ENCODE peak calls at places on chromosomes 7 and 10, in six cellular contexts. One of them, this sample, is unnamed.
A peak's percentile ranks its signal among the peaks of the same experiment; 100 is the strongest.

GRCh38 chr10:79073784-79074432 is 5.1 kb downstream of the ZMIZ1 start:
- DNase-seq in cardiac fibroblast: no peak
- DNase-seq in hippocampal formation: no peak
- DNase-seq in HT1080: no peak
- DNase-seq in HEK293T: no peak
- DNase-seq in non-pigmented ciliary epithelial cell: no peak
- DNase-seq in this sample: no peak

GRCh38 chr10:101995451-101996063 is 60.4 kb downstream of the ARMH3 start:
- DNase-seq in HT1080: peak; percentile 19
- DNase-seq in hippocampal formation: no peak
- DNase-seq in non-pigmented ciliary epithelial cell: no peak
- DNase-seq in cardiac fibroblast: peak; percentile 64
- DNase-seq in HEK293T: no peak
- DNase-seq in this sample: no peak

GRCh38 chr7:41916450-41916927 is 213.6 kb upstream of the INHBA start:
- DNase-seq in cardiac fibroblast: peak; percentile 94
- DNase-seq in hippocampal formation: no peak
- DNase-seq in HEK293T: no peak
- DNase-seq in HT1080: peak; percentile 98
- DNase-seq in non-pigmented ciliary epithelial cell: peak; percentile 99
- DNase-seq in this sample: no peak

GRCh38 chr7:27176343-27176731 is 2.2 kb upstream of the HOXA10 start:
- DNase-seq in non-pigmented ciliary epithelial cell: no peak
- DNase-seq in hippocampal formation: no peak
- DNase-seq in HT1080: no peak
- DNase-seq in HEK293T: no peak
- DNase-seq in cardiac fibroblast: no peak
- DNase-seq in this sample: no peak

GRCh38 chr10:130137077-130137448 is 872 bp downstream of the GLRX3 start:
- DNase-seq in hippocampal formation: no peak
- DNase-seq in cardiac fibroblast: peak; percentile 35
- DNase-seq in HT1080: peak; percentile 16
- DNase-seq in non-pigmented ciliary epithelial cell: peak; percentile 10
- DNase-seq in HEK293T: no peak
- DNase-seq in this sample: no peak

GRCh38 chr7:78472519-78472918 is 673.9 kb downstream of the PHTF2 start:
- DNase-seq in HEK293T: no peak
- DNase-seq in cardiac fibroblast: peak; percentile 5
- DNase-seq in HT1080: no peak
- DNase-seq in non-pigmented ciliary epithelial cell: no peak
- DNase-seq in hippocampal formation: no peak
- DNase-seq in this sample: no peak

GRCh38 chr7:6395898-6396582 is 51.7 kb downstream of the DAGLB start:
- DNase-seq in cardiac fibroblast: no peak
- DNase-seq in non-pigmented ciliary epithelial cell: no peak
- DNase-seq in hippocampal formation: peak; percentile 50
- DNase-seq in HT1080: no peak
- DNase-seq in HEK293T: no peak
- DNase-seq in this sample: no peak

GRCh38 chr10:34539533-34540315 is 275.4 kb downstream of the PARD3 start:
- DNase-seq in non-pigmented ciliary epithelial cell: no peak
- DNase-seq in cardiac fibroblast: peak; percentile 58
- DNase-seq in hippocampal formation: no peak
- DNase-seq in HT1080: no peak
- DNase-seq in HEK293T: no peak
- DNase-seq in this sample: no peak

GRCh38 chr7:26616235-26616634 is 248.2 kb downstream of the SKAP2 start:
- DNase-seq in non-pigmented ciliary epithelial cell: no peak
- DNase-seq in HEK293T: no peak
- DNase-seq in HT1080: peak; percentile 55
- DNase-seq in cardiac fibroblast: no peak
- DNase-seq in hippocampal formation: no peak
- DNase-seq in this sample: no peak

GRCh38 chr10:77915299-77916105 is 11.1 kb downstream of the DLG5 start:
- DNase-seq in non-pigmented ciliary epithelial cell: no peak
- DNase-seq in hippocampal formation: no peak
- DNase-seq in HEK293T: no peak
- DNase-seq in HT1080: no peak
- DNase-seq in cardiac fibroblast: peak; percentile 53
- DNase-seq in this sample: no peak

GRCh38 chr7:133739817-133740216 is 387.3 kb upstream of the LRGUK start:
- DNase-seq in non-pigmented ciliary epithelial cell: no peak
- DNase-seq in cardiac fibroblast: no peak
- DNase-seq in HEK293T: no peak
- DNase-seq in hippocampal formation: no peak
- DNase-seq in HT1080: no peak
- DNase-seq in this sample: no peak

GRCh38 chr10:125765835-125766234 is 9.8 kb downstream of the MMP21 start:
- DNase-seq in cardiac fibroblast: no peak
- DNase-seq in hippocampal formation: no peak
- DNase-seq in HEK293T: no peak
- DNase-seq in HT1080: no peak
- DNase-seq in non-pigmented ciliary epithelial cell: no peak
- DNase-seq in this sample: no peak